ENCODE peak calls at places on chromosomes 16 and 17, in eight cellular contexts. V, T, Q, O, F, X, P and M are unnamed samples. For H3K4me1 and H3K27me3, the result is how much of the 10 kb centered on the place peaks cover.

GRCh38 chr17:81509687-81510523 is 2.7 kb downstream of the ACTG1 start:
- DNase-seq in Q (no peak), F (no peak), O (peak), V (no peak), T (peak), X (no peak), P (peak), M (no peak)

GRCh38 chr17:3524024-3524423 is 33.6 kb downstream of the TRPV3 start:
- DNase-seq in V (no peak), Q (no peak), T (no peak), P (no peak), X (no peak), O (no peak), F (no peak), M (no peak)

GRCh38 chr16:53898993-53899392 is 195.0 kb downstream of the FTO start:
- DNase-seq in Q (no peak), P (no peak), X (no peak), V (no peak), T (no peak), F (no peak), O (no peak), M (no peak)

GRCh38 chr17:29358421-29358820 is 31.7 kb upstream of the TAOK1 start:
- DNase-seq in V (no peak), O (no peak), T (no peak), Q (no peak), F (no peak), X (no peak), P (no peak), M (no peak)

GRCh38 chr16:73032548-73033270 is 15.2 kb downstream of the ZFHX3 start:
- DNase-seq in X (no peak), Q (no peak), O (no peak), P (no peak), T (peak), V (no peak), F (no peak), M (no peak)

GRCh38 chr17:30297715-30298114 is 6.0 kb upstream of the BLMH start:
- DNase-seq in P (no peak), V (no peak), X (no peak), Q (no peak), T (no peak), O (no peak), F (no peak), M (no peak)

GRCh38 chr16:57732011-57732410 is 3.6 kb upstream of the KATNB1 start:
- DNase-seq in F (no peak), P (no peak), O (no peak), Q (no peak), V (no peak), X (no peak), T (no peak), M (no peak)

GRCh38 chr17:61755668-61756067 is 107.7 kb downstream of the BRIP1 start:
- DNase-seq in O (no peak), P (no peak), Q (no peak), X (no peak), T (no peak), V (no peak), F (no peak), M (no peak)

GRCh38 chr16:30430428-30430970 is 669 bp upstream of the DCTPP1 start:
- DNase-seq in P (no peak), O (no peak), X (no peak), T (no peak), V (no peak), Q (no peak), F (no peak), M (no peak)

GRCh38 chr16:13645525-13645924 is 274.4 kb upstream of the ERCC4 start:
- DNase-seq in X (no peak), P (no peak), V (no peak), Q (no peak), O (no peak), T (no peak), F (no peak), M (no peak)

GRCh38 chr17:44266402-44267164 is 1.4 kb downstream of the SLC4A1 start:
- DNase-seq in O (no peak), F (no peak), Q (no peak), P (no peak), V (no peak), T (no peak), X (no peak), M (no peak)

GRCh38 chr16:27430923-27431484 is 29.0 kb downstream of the IL21R start:
- DNase-seq in T (no peak), P (no peak), Q (no peak), O (no peak), F (no peak), X (no peak), V (no peak), M (peak)

GRCh38 chr16:21005008-21005407 is 104.4 kb downstream of the LYRM1 start:
- DNase-seq in V (no peak), O (no peak), Q (no peak), F (no peak), P (no peak), T (no peak), X (no peak), M (no peak)

GRCh38 chr17:45251931-45252330 is 10.0 kb downstream of the SPATA32 start:
- DNase-seq in T (no peak), V (no peak), P (no peak), Q (no peak), F (no peak), X (no peak), O (no peak), M (no peak)

GRCh38 chr16:29922986-29923501 is 3.0 kb downstream of the KCTD13 start:
- DNase-seq in F (no peak), X (no peak), Q (no peak), T (no peak), O (no peak), V (no peak), P (no peak), M (no peak)

GRCh38 chr16:84633622-84634021 is 14.7 kb upstream of the KLHL36 start:
- DNase-seq in T (no peak), P (no peak), Q (peak), O (no peak), X (no peak), V (no peak), F (no peak), M (peak)

GRCh38 chr16:69188716-69189115 is 1.8 kb downstream of the SNTB2 start:
- DNase-seq in V (no peak), F (no peak), Q (no peak), P (no peak), T (no peak), O (no peak), X (no peak), M (no peak)

GRCh38 chr17:13230350-13230900 is 212.6 kb upstream of the ELAC2 start:
- DNase-seq in V (no peak), O (no peak), P (no peak), X (no peak), F (no peak), Q (no peak), T (no peak), M (no peak)

GRCh38 chr17:58394534-58395223 is 22.7 kb downstream of the RNF43 start:
- DNase-seq in X (no peak), O (no peak), P (no peak), F (no peak), V (no peak), T (no peak), Q (no peak), M (no peak)

GRCh38 chr17:31834448-31834847 is 24.6 kb downstream of the COPRS start:
- DNase-seq in V (no peak), F (no peak), Q (no peak), O (no peak), T (no peak), X (no peak), P (no peak), M (no peak)

GRCh38 chr16:12417830-12418229 is 385.9 kb downstream of the CPPED1 start:
- DNase-seq in O (no peak), P (no peak), V (no peak), Q (no peak), F (no peak), T (no peak), X (no peak), M (no peak)

GRCh38 chr17:75260679-75261335 is 599 bp downstream of the GGA3 start:
- DNase-seq in V (peak), T (no peak), Q (no peak), P (no peak), O (no peak), X (no peak), F (no peak), M (no peak)

GRCh38 chr17:11330871-11331270 is 89.9 kb downstream of the SHISA6 start:
- DNase-seq in T (peak), F (no peak), V (no peak), Q (peak), O (no peak), P (no peak), X (no peak), M (peak)

GRCh38 chr17:82789051-82789592 is 37.3 kb downstream of the TBCD start:
- DNase-seq in O (no peak), T (no peak), F (no peak), P (no peak), Q (no peak), X (no peak), V (no peak), M (no peak)

GRCh38 chr17:28425206-28425605 is 19.2 kb upstream of the SLC46A1 start:
- DNase-seq in V (no peak), O (no peak), P (no peak), Q (no peak), F (no peak), X (no peak), T (no peak), M (no peak)

GRCh38 chr17:7837375-7838290 is 3.6 kb downstream of the KDM6B start:
- DNase-seq in X (no peak), F (no peak), V (no peak), Q (no peak), T (peak), O (peak), P (no peak), M (no peak)

GRCh38 chr16:89270666-89271345 is 53.3 kb downstream of the ZNF778 start:
- DNase-seq in O (no peak), Q (no peak), X (no peak), P (no peak), F (no peak), V (no peak), T (no peak), M (no peak)

GRCh38 chr16:68331879-68332410 is 21.1 kb downstream of the PRMT7 start:
- DNase-seq in P (no peak), X (no peak), T (no peak), O (no peak), Q (no peak), V (no peak), F (no peak), M (no peak)

GRCh38 chr17:8935194-8935593 is 30.3 kb downstream of the PIK3R5 start:
- DNase-seq in Q (no peak), V (peak), T (no peak), X (no peak), F (no peak), O (no peak), P (no peak), M (no peak)

GRCh38 chr16:79698341-79698753 is 97.8 kb upstream of the MAF start:
- DNase-seq in Q (peak), X (no peak), F (no peak), V (no peak), T (no peak), O (no peak), P (no peak), M (peak)

GRCh38 chr16:17972460-17972943 is 364.0 kb downstream of the NPIPA8 start:
- DNase-seq in Q (no peak), F (no peak), T (no peak), X (no peak), V (no peak), P (no peak), O (no peak), M (no peak)

GRCh38 chr17:28954886-28955285 is 3.6 kb upstream of the PHF12 start:
- DNase-seq in Q (no peak), X (no peak), T (no peak), O (no peak), F (no peak), P (no peak), V (no peak), M (no peak)

GRCh38 chr17:45740553-45741330 is 43.4 kb upstream of the CRHR1 start:
- DNase-seq in P (peak), O (peak), V (no peak), F (no peak), X (no peak), Q (peak), T (peak), M (no peak)

GRCh38 chr17:60390223-60390622 is 1.7 kb downstream of the USP32 start:
- DNase-seq in F (no peak), V (no peak), Q (no peak), T (no peak), P (no peak), O (no peak), X (no peak), M (no peak)

GRCh38 chr16:85899444-85899843 is 482 bp downstream of the IRF8 start:
- DNase-seq in Q (no peak), F (peak), V (no peak), T (no peak), P (no peak), O (no peak), X (no peak), M (no peak)

GRCh38 chr16:85900031-85900792 is 1.2 kb downstream of the IRF8 start:
- DNase-seq in T (no peak), V (no peak), X (no peak), Q (no peak), P (no peak), O (no peak), F (no peak), M (no peak)

GRCh38 chr16:85898521-85899442 is at the start of gene IRF8:
- DNase-seq in V (peak), O (peak), X (no peak), P (no peak), T (peak), F (peak), Q (peak), M (peak)

GRCh38 chr16:85894266-85894665 is 4.7 kb upstream of the IRF8 start:
- DNase-seq in Q (no peak), F (peak), X (no peak), T (no peak), O (no peak), P (no peak), V (no peak), M (no peak)

DNA sequence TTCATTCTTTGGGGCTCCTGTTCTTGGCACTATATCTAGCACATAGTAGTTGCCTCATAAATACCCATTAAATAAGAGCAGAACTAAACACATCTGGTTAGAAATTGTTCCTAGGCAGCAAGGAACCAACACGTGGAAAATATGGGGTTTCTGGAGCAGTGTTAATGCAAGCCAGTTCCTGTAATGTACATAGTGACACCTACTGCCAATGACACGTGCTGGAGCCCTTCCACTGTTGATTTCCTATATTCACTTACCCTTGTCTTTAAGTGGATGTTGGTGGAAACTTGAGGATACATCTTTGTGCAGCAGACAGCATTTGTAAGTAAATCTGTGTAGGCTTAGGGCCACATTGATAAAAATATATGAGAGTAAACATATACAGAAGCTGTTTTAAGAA is 1.6 kb upstream of the IRF8 start:
- DNase-seq in V (no peak), F (peak), T (no peak), O (no peak), Q (no peak), X (no peak), P (no peak), M (no peak)
- H3K4me1 ChIP-seq in V (under half), F (under half), T (under half), O (under half), Q (under half), X (under half), P (under half), M (under half)

DNA sequence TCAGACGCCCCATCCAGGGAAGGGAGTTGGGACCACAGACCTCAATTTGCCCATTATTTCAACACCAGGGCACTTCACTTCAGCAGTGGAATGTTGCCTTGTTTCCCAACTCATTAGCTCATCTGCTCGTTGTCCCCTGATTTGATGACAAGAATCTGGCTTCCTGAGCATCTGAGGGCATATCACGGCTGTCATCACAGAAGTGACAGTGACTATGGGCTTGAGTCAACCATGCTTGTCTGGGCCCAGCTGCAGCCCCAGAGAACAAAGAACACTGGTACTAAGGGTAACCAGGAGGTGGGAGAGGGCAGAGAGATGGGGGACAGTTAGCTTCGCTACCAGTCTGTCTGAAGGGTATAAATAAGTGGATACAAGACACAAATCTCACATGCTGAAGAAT is 266.0 kb upstream of the SDK2 start:
- DNase-seq in O (no peak), T (no peak), F (no peak), Q (no peak), P (no peak), X (no peak), V (no peak), M (no peak)
- H3K27me3 ChIP-seq in O (under half), T (half or more), F (under half), Q (half or more), P (under half), X (under half), V (under half), M (half or more)

GRCh38 chr17:50052241-50052788 is 3.6 kb upstream of the ITGA3 start:
- DNase-seq in F (no peak), X (no peak), O (no peak), Q (no peak), V (no peak), P (no peak), T (no peak), M (no peak)
- H3K4me1 ChIP-seq in F (under half), X (half or more), O (under half), Q (under half), V (under half), P (under half), T (under half), M (under half)

GRCh38 chr16:46904471-46904870 is 20.3 kb downstream of the GPT2 start:
- DNase-seq in F (no peak), P (no peak), O (no peak), V (no peak), X (no peak), Q (no peak), T (no peak), M (no peak)
- H3K27me3 ChIP-seq in F (under half), P (under half), O (under half), V (under half), X (under half), Q (under half), T (under half), M (under half)

GRCh38 chr17:41131979-41132378 is 8.0 kb upstream of the KRTAP4-12 start:
- DNase-seq in V (no peak), O (no peak), T (no peak), Q (no peak), F (no peak), X (no peak), P (no peak), M (no peak)

GRCh38 chr17:41133880-41134735 is 6.2 kb downstream of the KRTAP4-6 start:
- DNase-seq in T (no peak), V (no peak), O (peak), X (no peak), P (no peak), Q (no peak), F (no peak), M (no peak)
- H3K4me1 ChIP-seq in T (under half), V (under half), O (under half), X (under half), P (under half), Q (under half), F (under half), M (under half)

GRCh38 chr17:79216391-79216790 is 141.8 kb downstream of the ENGASE start:
- DNase-seq in Q (no peak), V (no peak), X (no peak), O (no peak), T (no peak), P (no peak), F (no peak), M (no peak)

GRCh38 chr17:79215631-79216030 is 141.0 kb downstream of the ENGASE start:
- DNase-seq in V (no peak), X (no peak), F (no peak), T (no peak), O (no peak), Q (no peak), P (no peak), M (no peak)

GRCh38 chr17:79213305-79213704 is 138.7 kb downstream of the ENGASE start:
- DNase-seq in Q (no peak), P (no peak), T (no peak), O (no peak), V (no peak), X (no peak), F (no peak), M (no peak)

GRCh38 chr17:79214940-79215604 is 140.4 kb downstream of the ENGASE start:
- DNase-seq in X (no peak), V (no peak), F (no peak), P (no peak), T (no peak), O (no peak), Q (no peak), M (no peak)

DNA sequence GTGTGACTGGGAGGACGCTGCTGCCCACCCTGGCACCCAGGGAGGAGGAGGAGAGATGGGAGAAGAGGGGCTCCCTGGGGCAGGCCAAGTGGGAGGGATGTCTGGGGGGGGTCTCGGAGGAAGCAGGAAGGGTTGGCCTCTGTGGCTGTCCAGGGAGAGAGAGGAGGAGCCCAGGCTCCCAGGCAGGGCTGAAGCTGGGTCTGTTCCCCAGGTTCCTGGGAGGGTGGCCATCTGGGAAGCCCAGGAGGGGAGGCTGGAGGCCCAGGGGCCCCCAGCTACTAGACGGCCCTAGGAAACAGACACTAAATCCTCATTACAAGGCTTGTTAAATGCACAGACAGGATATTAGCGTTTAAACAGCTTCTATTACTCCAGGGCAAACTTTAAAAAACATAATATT is 139.8 kb downstream of the ENGASE start:
- DNase-seq in Q (no peak), X (no peak), O (no peak), F (no peak), V (no peak), P (no peak), T (no peak), M (no peak)
- H3K27me3 ChIP-seq in Q (half or more), X (under half), O (under half), F (under half), V (under half), P (under half), T (under half), M (half or more)

GRCh38 chr16:28495098-28495793 is 803 bp downstream of the APOBR start:
- DNase-seq in V (no peak), X (no peak), O (no peak), P (peak), F (no peak), Q (no peak), T (no peak), M (no peak)

GRCh38 chr16:28495795-28496749 is 1.6 kb downstream of the APOBR start:
- DNase-seq in X (no peak), V (no peak), O (no peak), F (no peak), T (no peak), Q (no peak), P (no peak), M (no peak)

GRCh38 chr16:28497386-28497785 is 2.9 kb downstream of the APOBR start:
- DNase-seq in X (no peak), Q (no peak), O (no peak), F (no peak), T (no peak), V (no peak), P (no peak), M (no peak)

GRCh38 chr16:28497861-28498599 is 3.6 kb downstream of the APOBR start:
- DNase-seq in T (no peak), P (no peak), O (no peak), Q (no peak), X (no peak), F (no peak), V (no peak), M (no peak)

GRCh38 chr16:28496844-28497243 is 2.4 kb downstream of the APOBR start:
- DNase-seq in O (no peak), F (no peak), V (no peak), T (no peak), Q (no peak), P (no peak), X (no peak), M (no peak)
- H3K4me1 ChIP-seq in O (under half), F (under half), V (under half), T (under half), Q (under half), P (under half), X (under half), M (under half)